ENCODE peak calls at places on chromosomes 4 and X, in four cellular contexts. T is right lobe of liver, J is ovary, M is left ventricle myocardium inferior. Y is an unnamed sample.

GRCh38 chrX:18938710-18939109 is 45.2 kb downstream of the PHKA2 start:
- DNase-seq in T (no peak), J (no peak), M (no peak), Y (no peak)

GRCh38 chr4:161350946-161351345 is 812.9 kb downstream of the FSTL5 start:
- DNase-seq in T (no peak), J (no peak), M (no peak), Y (no peak)

GRCh38 chrX:64204252-64204651 is 1.3 kb downstream of the AMER1 start:
- DNase-seq in T (peak; percentile 56), J (peak; percentile 68), M (peak; percentile 17), Y (no peak)

GRCh38 chr4:88054229-88054628 is 46.8 kb downstream of the PKD2 start:
- DNase-seq in T (no peak), J (no peak), M (no peak), Y (no peak)

GRCh38 chr4:2939383-2940243 is 23.6 kb downstream of the NOP14 start:
- DNase-seq in T (peak; percentile 19), J (peak; percentile 27), M (peak; percentile 2), Y (no peak)

GRCh38 chr4:77854431-77855111 is 8.1 kb upstream of the MRPL1 start:
- DNase-seq in T (no peak), J (no peak), M (no peak), Y (peak; percentile 81)

GRCh38 chrX:33126469-33126868 is 84.9 kb downstream of the DMD start:
- DNase-seq in T (no peak), J (no peak), M (no peak), Y (no peak)

GRCh38 chr4:38943355-38943754 is 75.7 kb downstream of the FAM114A1 start:
- DNase-seq in T (no peak), J (peak; percentile 83), M (peak; percentile 63), Y (no peak)

GRCh38 chr4:22708961-22709360 is 16.2 kb downstream of the GBA3 start:
- DNase-seq in T (no peak), J (no peak), M (no peak), Y (no peak)

GRCh38 chrX:151828434-151829080 is 84.1 kb upstream of the MAGEA4 start:
- DNase-seq in T (no peak), J (no peak), M (no peak), Y (no peak)

GRCh38 chr4:156971168-156971601 is 414 bp downstream of the PDGFC start:
- DNase-seq in T (peak; percentile 52), J (peak; percentile 63), M (peak; percentile 24), Y (no peak)

GRCh38 chrX:100645106-100645505 is 1.1 kb downstream of the SRPX2 start:
- DNase-seq in T (no peak), J (no peak), M (no peak), Y (no peak)

GRCh38 chr4:149997881-149998421 is 80.3 kb upstream of the DCLK2 start:
- DNase-seq in T (no peak), J (no peak), M (no peak), Y (no peak)

GRCh38 chr4:140943486-140943885 is 187.3 kb upstream of the TBC1D9 start:
- DNase-seq in T (no peak), J (no peak), M (no peak), Y (no peak)

GRCh38 chr4:139241784-139242151 is 38.3 kb downstream of the MGARP start:
- DNase-seq in T (no peak), J (no peak), M (no peak), Y (no peak)

GRCh38 chrX:132612990-132613564 is 124.2 kb upstream of the MBNL3 start:
- DNase-seq in T (peak; percentile 56), J (peak; percentile 15), M (peak; percentile 19), Y (peak; percentile 20)

GRCh38 chrX:2484721-2485459 is 15.9 kb downstream of the DHRSX start:
- DNase-seq in T (peak; percentile 2), J (peak; percentile 66), M (no peak), Y (no peak)

GRCh38 chrX:109600114-109600710 is 24.8 kb downstream of the KCNE5 start:
- DNase-seq in T (no peak), J (no peak), M (peak; percentile 18), Y (no peak)

GRCh38 chrX:53686151-53686885 is at the start of gene HUWE1:
- DNase-seq in T (peak; percentile 83), J (peak; percentile 85), M (peak; percentile 78), Y (peak; percentile 75)

GRCh38 chrX:143754183-143754582 is 33.6 kb upstream of the SPANXN2 start:
- DNase-seq in T (no peak), J (no peak), M (no peak), Y (no peak)

GRCh38 chr4:99965173-99965572 is 15.1 kb upstream of the H2AZ1 start:
- DNase-seq in T (no peak), J (no peak), M (no peak), Y (no peak)

GRCh38 chr4:142404191-142404611 is 441.9 kb downstream of the INPP4B start:
- DNase-seq in T (no peak), J (no peak), M (no peak), Y (peak; percentile 31)

GRCh38 chrX:24426340-24426913 is 38.7 kb upstream of the PDK3 start:
- DNase-seq in T (no peak), J (no peak), M (no peak), Y (peak; percentile 41)

GRCh38 chr4:138910201-138910913 is 105.2 kb upstream of the NOCT start:
- DNase-seq in T (no peak), J (no peak), M (no peak), Y (no peak)

GRCh38 chrX:31199770-31200114 is 127.9 kb upstream of the FTHL17 start:
- DNase-seq in T (no peak), J (no peak), M (no peak), Y (no peak)

GRCh38 chr4:98928131-98928504 is 815 bp downstream of the EIF4E start:
- DNase-seq in T (peak; percentile 80), J (peak; percentile 60), M (peak; percentile 55), Y (peak; percentile 81)

GRCh38 chr4:80182237-80182866 is 15.0 kb upstream of the PRDM8 start:
- DNase-seq in T (no peak), J (peak; percentile 22), M (no peak), Y (peak; percentile 41)

GRCh38 chr4:58301384-58301783 is 1191.2 kb upstream of the IGFBP7 start:
- DNase-seq in T (no peak), J (no peak), M (no peak), Y (no peak)

GRCh38 chr4:82753238-82753637 is 45.4 kb downstream of the SCD5 start:
- DNase-seq in T (no peak), J (no peak), M (no peak), Y (no peak)

GRCh38 chr4:175891863-175892262 is 79.8 kb upstream of the GPM6A start:
- DNase-seq in T (no peak), J (no peak), M (no peak), Y (no peak)

GRCh38 chr4:7759221-7759620 is 180.4 kb downstream of the AFAP1 start:
- DNase-seq in T (no peak), J (no peak), M (no peak), Y (no peak)

GRCh38 chrX:71540801-71541545 is 8.1 kb downstream of the OGT start:
- DNase-seq in T (no peak), J (no peak), M (no peak), Y (no peak)

GRCh38 chrX:71543316-71543715 is 10.4 kb downstream of the OGT start:
- DNase-seq in T (no peak), J (no peak), M (no peak), Y (no peak)

GRCh38 chrX:71542825-71543224 is 9.9 kb downstream of the OGT start:
- DNase-seq in T (no peak), J (no peak), M (no peak), Y (no peak)

GRCh38 chrX:71542411-71542810 is 9.5 kb downstream of the OGT start:
- DNase-seq in T (no peak), J (no peak), M (no peak), Y (no peak)

DNA sequence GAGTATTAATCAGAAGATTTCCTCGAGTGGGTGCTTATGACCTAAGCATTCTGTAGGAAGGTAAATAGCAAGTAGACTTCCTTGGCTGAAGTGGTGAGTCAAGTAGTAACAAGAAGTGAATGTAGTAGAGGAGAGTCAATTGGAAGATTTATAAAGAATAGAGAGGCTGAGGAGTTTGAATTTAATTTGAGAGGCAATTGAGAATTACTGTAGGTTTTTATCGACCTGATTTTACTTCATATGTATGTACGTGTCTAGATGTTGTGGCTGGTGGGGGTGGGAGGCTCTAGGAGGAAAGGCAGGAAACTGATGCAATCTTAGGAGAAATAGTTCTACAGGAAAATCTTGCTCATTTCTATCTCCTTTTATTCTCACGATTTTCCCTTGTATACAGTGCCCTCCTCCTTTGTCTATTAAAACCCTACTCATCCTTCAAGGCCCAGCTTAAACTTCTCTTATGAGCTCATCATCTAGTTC is 8.7 kb downstream of the OGT start:
- DNase-seq in T (no peak), J (no peak), M (no peak), Y (no peak)
- H3K27ac ChIP-seq in T (no peak overlapping the region), J (no peak overlapping the region), M (peak overlapping the region; percentile 33), Y (peak overlapping the region; percentile 55)

GRCh38 chrX:21943460-21944135 is 3.1 kb downstream of the SMS start:
- DNase-seq in T (no peak), J (no peak), M (no peak), Y (no peak)
- H3K4me1 ChIP-seq in T (no peaks in the 10 kb centered on the region), J (peaks cover 4% of the 10 kb centered on the region), M (peaks cover 25% of the 10 kb centered on the region), Y (peaks cover 9% of the 10 kb centered on the region)

GRCh38 chrX:40784516-40785151 is 49.3 kb upstream of the MED14 start:
- DNase-seq in T (no peak), J (no peak), M (no peak), Y (no peak)
- H3K27ac ChIP-seq in T (no peak overlapping the region), J (no peak overlapping the region), M (no peak overlapping the region), Y (no peak overlapping the region)

GRCh38 chrX:41516995-41517660 is 70.0 kb downstream of the NYX start:
- DNase-seq in T (no peak), J (no peak), M (no peak), Y (no peak)
- H3K4me1 ChIP-seq in T (no peaks in the 10 kb centered on the region), J (peaks cover 7% of the 10 kb centered on the region), M (no peaks in the 10 kb centered on the region), Y (peaks cover 5% of the 10 kb centered on the region)

Y was measured in CD4-positive, CD25-positive, alpha-beta regulatory T cell.